ENCODE peak calls at places on chromosome 2, in eight cellular contexts. L is fibroblast of the aortic adventitia, A is OCI-LY7, N is ovary, O is neural crest cell, E is uterus, S is IMR-90, J is lung. R is an unnamed sample.

GRCh38 chr2:218718058-218718457 is 7.4 kb downstream of the TTLL4 start:
- DNase-seq in L (no peak), A (no peak), N (no peak), O (no peak), E (no peak), S (no peak), J (no peak), R (no peak)

GRCh38 chr2:232229296-232229916 is 149.1 kb upstream of the ALPP start:
- DNase-seq in L (peak; percentile 44), A (no peak), N (no peak), O (no peak), E (no peak), S (peak; percentile 40), J (no peak), R (no peak)

GRCh38 chr2:98532761-98533160 is 75.6 kb downstream of the COA5 start:
- DNase-seq in L (no peak), A (no peak), N (no peak), O (no peak), E (no peak), S (no peak), J (no peak), R (no peak)

GRCh38 chr2:19140463-19141208 is 217.8 kb downstream of the OSR1 start:
- DNase-seq in L (peak; percentile 83), A (no peak), N (no peak), O (no peak), E (no peak), S (peak; percentile 95), J (peak; percentile 69), R (no peak)

GRCh38 chr2:43464546-43464945 is 131.3 kb downstream of the THADA start:
- DNase-seq in L (peak; percentile 83), A (no peak), N (peak; percentile 73), O (no peak), E (peak; percentile 80), S (peak; percentile 23), J (no peak), R (no peak)

GRCh38 chr2:240836781-240837467 is 16.9 kb upstream of the KIF1A start:
- DNase-seq in L (peak; percentile 65), A (no peak), N (no peak), O (no peak), E (no peak), S (peak; percentile 66), J (no peak), R (no peak)

GRCh38 chr2:12816379-12817306 is 99.9 kb downstream of the TRIB2 start:
- DNase-seq in L (peak; percentile 61), A (no peak), N (no peak), O (no peak), E (no peak), S (peak; percentile 87), J (no peak), R (no peak)

GRCh38 chr2:101188683-101189405 is 37.7 kb upstream of the TBC1D8 start:
- DNase-seq in L (peak; percentile 35), A (peak; percentile 4), N (no peak), O (peak; percentile 62), E (no peak), S (peak; percentile 44), J (peak; percentile 36), R (no peak)

GRCh38 chr2:240886678-240887574 is 9.0 kb downstream of the MAB21L4 start:
- DNase-seq in L (no peak), A (no peak), N (no peak), O (no peak), E (no peak), S (no peak), J (no peak), R (no peak)

GRCh38 chr2:15748736-15749323 is 157.2 kb downstream of the DDX1 start:
- DNase-seq in L (no peak), A (peak; percentile 17), N (no peak), O (peak; percentile 55), E (no peak), S (no peak), J (no peak), R (no peak)
- TF ChIP-seq CTCF in L (no peak), A (peak; percentile 74), N (no peak), O (peak; percentile 60), E (no peak), S (no peak), J (no peak), R (peak; percentile 42)

DNA sequence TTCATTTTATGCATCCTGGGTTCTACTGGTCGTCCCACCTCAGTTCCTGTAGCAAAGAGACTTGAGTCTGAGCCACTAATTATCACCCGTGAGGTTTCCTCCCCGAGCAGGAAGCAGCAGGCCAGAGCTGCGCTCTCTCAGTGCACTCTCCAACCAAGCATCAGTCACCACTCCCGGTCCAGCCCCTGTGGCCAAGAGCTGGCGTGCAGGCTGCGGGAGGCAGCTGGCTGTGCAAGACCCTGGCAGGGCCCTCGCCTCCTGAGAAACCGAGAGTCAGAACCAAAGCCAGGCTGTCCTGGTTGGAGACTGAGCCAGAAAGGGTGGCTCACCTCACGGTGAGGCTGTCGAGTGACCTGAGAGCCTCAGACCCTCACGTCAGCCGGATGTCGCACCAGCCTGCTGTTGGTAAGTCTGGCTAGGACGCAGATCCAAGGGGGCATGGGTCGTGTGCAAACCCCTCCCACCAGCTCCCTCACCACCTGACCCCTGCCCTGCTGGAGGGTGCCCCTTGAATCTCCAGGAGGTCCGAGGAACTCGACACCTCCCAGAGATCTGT is 7.1 kb downstream of the STEAP3 start:
- DNase-seq in L (peak; percentile 62), A (no peak), N (no peak), O (no peak), E (no peak), S (peak; percentile 63), J (no peak), R (no peak)
- TF ChIP-seq CTCF in L (peak; percentile 33), A (no peak), N (no peak), O (no peak), E (no peak), S (no peak), J (no peak), R (no peak)

GRCh38 chr2:148939271-148939670 is 64.2 kb downstream of the KIF5C start:
- DNase-seq in L (no peak), A (no peak), N (no peak), O (no peak), E (no peak), S (no peak), J (no peak), R (no peak)

GRCh38 chr2:148932536-148932935 is 57.5 kb downstream of the KIF5C start:
- DNase-seq in L (no peak), A (no peak), N (no peak), O (no peak), E (no peak), S (no peak), J (no peak), R (no peak)

GRCh38 chr2:148935791-148936190 is 60.8 kb downstream of the KIF5C start:
- DNase-seq in L (no peak), A (no peak), N (no peak), O (no peak), E (no peak), S (no peak), J (no peak), R (no peak)

GRCh38 chr2:148933456-148933855 is 58.4 kb downstream of the KIF5C start:
- DNase-seq in L (no peak), A (no peak), N (no peak), O (no peak), E (no peak), S (no peak), J (no peak), R (no peak)

GRCh38 chr2:148936857-148937450 is 61.9 kb downstream of the KIF5C start:
- DNase-seq in L (no peak), A (no peak), N (no peak), O (no peak), E (no peak), S (no peak), J (no peak), R (no peak)
- TF ChIP-seq CTCF in L (no peak), A (peak; percentile 48), N (no peak), O (no peak), E (no peak), S (no peak), J (no peak), R (peak; percentile 7)

GRCh38 chr2:139946690-139947089 is 1166.5 kb upstream of the NXPH2 start:
- DNase-seq in L (no peak), A (no peak), N (no peak), O (no peak), E (no peak), S (no peak), J (no peak), R (no peak)
- TF ChIP-seq CTCF in L (no peak), A (no peak), N (no peak), O (peak; percentile 29), E (no peak), S (no peak), J (no peak), R (no peak)

GRCh38 chr2:170396799-170397459 is 219.0 kb downstream of the MYO3B start:
- DNase-seq in L (peak; percentile 8), A (peak; percentile 10), N (no peak), O (no peak), E (no peak), S (peak; percentile 4), J (no peak), R (no peak)
- TF ChIP-seq CTCF in L (peak; percentile 11), A (peak; percentile 71), N (no peak), O (peak; percentile 66), E (peak; percentile 10), S (peak; percentile 34), J (no peak), R (no peak)

GRCh38 chr2:31433541-31433940 is 19.0 kb upstream of the XDH start:
- DNase-seq in L (no peak), A (no peak), N (no peak), O (no peak), E (no peak), S (no peak), J (no peak), R (no peak)

GRCh38 chr2:31429759-31430438 is 15.4 kb upstream of the XDH start:
- DNase-seq in L (peak; percentile 32), A (no peak), N (no peak), O (no peak), E (no peak), S (peak; percentile 50), J (no peak), R (no peak)

GRCh38 chr2:31440764-31441163 is 26.2 kb upstream of the XDH start:
- DNase-seq in L (peak; percentile 94), A (no peak), N (no peak), O (no peak), E (no peak), S (peak; percentile 94), J (no peak), R (peak; percentile 64)

GRCh38 chr2:31430439-31431165 is 16.1 kb upstream of the XDH start:
- DNase-seq in L (peak; percentile 20), A (no peak), N (no peak), O (no peak), E (no peak), S (no peak), J (no peak), R (no peak)

GRCh38 chr2:31434911-31435310 is 20.4 kb upstream of the XDH start:
- DNase-seq in L (peak; percentile 17), A (no peak), N (no peak), O (no peak), E (no peak), S (peak; percentile 17), J (no peak), R (no peak)
- TF ChIP-seq CTCF in L (peak; percentile 28), A (peak; percentile 57), N (no peak), O (no peak), E (no peak), S (peak; percentile 41), J (no peak), R (peak; percentile 15)